ENCODE peak calls at places on chromosomes 5 and 9, in four cellular contexts. O is astrocyte of the cerebellum, Q is left lung, I is Peyer's patch. V is an unnamed sample.
A peak's percentile ranks its signal among the peaks of the same experiment; 100 is the strongest.

GRCh38 chr9:2317591-2317990 is 302.4 kb downstream of the SMARCA2 start:
- DNase-seq in Q (no peak), I (no peak), O (no peak), V (no peak)

GRCh38 chr9:942805-943580 is 33.5 kb upstream of the DMRT3 start:
- DNase-seq in O (no peak), Q (no peak), I (no peak), V (no peak)

GRCh38 chr9:114433720-114434255 is 46.0 kb upstream of the AKNA start:
- DNase-seq in O (no peak), Q (no peak), I (peak; percentile 15), V (no peak)

GRCh38 chr5:116859666-116860320 is 285.2 kb upstream of the SEMA6A start:
- DNase-seq in I (no peak), O (no peak), Q (no peak), V (no peak)

GRCh38 chr5:119269061-119269579 is 86.7 kb upstream of the TNFAIP8 start:
- DNase-seq in I (peak; percentile 62), Q (peak; percentile 71), O (no peak), V (no peak)

GRCh38 chr9:34576943-34577634 is 12.4 kb downstream of the CNTFR start:
- DNase-seq in Q (no peak), O (no peak), I (peak; percentile 58), V (no peak)

GRCh38 chr9:99971410-99971809 is 65.0 kb downstream of the STX17 start:
- DNase-seq in I (no peak), O (no peak), Q (no peak), V (no peak)

GRCh38 chr5:78586251-78586650 is 62.3 kb downstream of the LHFPL2 start:
- DNase-seq in O (peak; percentile 95), Q (no peak), I (no peak), V (no peak)

GRCh38 chr5:67149933-67150523 is 46.6 kb downstream of the CD180 start:
- DNase-seq in O (peak; percentile 12), Q (no peak), I (no peak), V (no peak)

GRCh38 chr9:135788576-135789300 is 86.8 kb downstream of the KCNT1 start:
- DNase-seq in O (no peak), I (no peak), Q (no peak), V (no peak)

GRCh38 chr9:134186471-134187109 is 22.2 kb upstream of the RNU6ATAC start:
- DNase-seq in O (no peak), I (peak; percentile 48), Q (peak; percentile 71), V (no peak)

GRCh38 chr9:14212116-14212515 is 101.8 kb downstream of the NFIB start:
- DNase-seq in I (no peak), Q (no peak), O (peak; percentile 42), V (no peak)
- H3K4me3 ChIP-seq in I (no peak overlapping the region), Q (no peak overlapping the region), O (no peak overlapping the region), V (no peak overlapping the region)

DNA sequence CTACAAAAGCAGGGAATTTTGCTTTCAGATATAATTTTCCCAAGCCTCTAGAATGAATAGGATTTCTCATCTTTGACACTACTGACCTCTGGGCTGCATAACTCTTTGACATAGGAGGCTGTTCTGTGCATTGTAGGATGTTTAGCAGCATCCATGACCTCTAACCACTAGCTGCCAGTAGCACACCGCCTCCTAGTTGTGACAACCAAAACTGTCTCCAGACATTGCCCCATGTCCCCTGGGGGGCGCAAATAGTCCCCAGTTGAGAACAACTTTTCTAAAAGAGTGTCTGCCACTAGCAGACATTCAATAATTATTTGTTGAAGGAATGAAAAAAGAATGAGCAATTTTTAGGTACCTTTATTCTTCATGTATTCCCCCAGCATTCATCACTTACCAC is 51.8 kb downstream of the POU4F3 start:
- DNase-seq in O (no peak), I (no peak), Q (no peak), V (no peak)
- TF ChIP-seq CTCF in O (no peak), I (no peak), Q (no peak), V (peak; percentile 43)

GRCh38 chr5:150625831-150626746 is 14.4 kb upstream of the SYNPO start:
- DNase-seq in O (no peak), I (no peak), Q (no peak), V (no peak)
- H3K4me3 ChIP-seq in O (peak overlapping the region; percentile 53), I (peak overlapping the region; percentile 85), Q (peak overlapping the region; percentile 63), V (peak overlapping the region; percentile 60)

DNA sequence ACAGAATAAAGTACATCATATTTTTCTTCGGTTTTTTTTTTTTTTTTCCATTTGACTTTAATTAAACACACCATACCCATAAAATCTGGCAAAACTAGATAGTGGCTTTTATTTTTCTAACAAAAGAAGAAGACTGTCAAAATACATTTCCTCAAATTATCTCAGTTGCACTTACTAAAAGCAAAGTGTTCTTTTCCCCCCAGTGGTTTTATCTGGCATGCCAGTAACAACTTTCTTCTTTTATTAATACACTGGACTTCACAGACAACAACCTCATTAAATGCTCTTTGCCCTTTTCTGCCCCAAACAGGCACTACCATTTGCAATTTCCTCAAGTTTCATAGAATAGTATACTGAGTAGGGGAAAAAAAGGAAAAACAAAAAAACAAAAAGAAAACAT is 1792.3 kb downstream of the EFNA5 start:
- DNase-seq in O (no peak), Q (no peak), I (no peak), V (no peak)
- TF ChIP-seq CTCF in O (no peak), Q (no peak), I (no peak), V (no peak)

GRCh38 chr5:100643473-100643872 is 108.3 kb downstream of the FAM174A start:
- DNase-seq in Q (no peak), I (no peak), O (peak; percentile 57), V (no peak)
- H3K4me3 ChIP-seq in Q (no peak overlapping the region), I (no peak overlapping the region), O (no peak overlapping the region), V (no peak overlapping the region)

DNA sequence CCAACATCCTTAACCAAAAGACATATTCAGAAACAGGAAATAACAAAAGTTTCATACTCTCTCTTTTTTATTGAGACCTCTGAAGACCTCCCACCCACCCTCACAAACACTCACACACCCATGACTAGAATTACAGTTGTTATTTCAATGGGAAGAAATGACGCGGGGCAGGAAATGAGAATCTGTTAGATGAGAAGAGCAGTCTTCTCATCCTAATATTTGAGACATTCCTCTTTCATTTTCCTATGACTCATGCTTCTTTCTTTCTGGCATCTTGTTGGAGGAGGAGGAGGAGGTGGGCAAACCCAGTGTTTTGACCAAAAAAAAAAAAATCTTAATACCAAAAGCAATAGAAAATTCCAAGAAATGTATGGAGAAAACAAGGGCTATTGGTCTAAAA is 179.5 kb upstream of the TARS1 start:
- DNase-seq in I (no peak), O (no peak), Q (no peak), V (no peak)
- TF ChIP-seq CTCF in I (no peak), O (no peak), Q (no peak), V (no peak)

V was measured in retinal pigment epithelial cell.